ENCODE peak calls at places on chromosomes 6 and 20, in four cellular contexts. Q is HEK293T, T is HepG2, L is K562. M is an unnamed sample.

GRCh38 chr20:57374343-57374930 is 16.8 kb upstream of the RBM38 start:
- DNase-seq in Q (no peak), L (no peak), T (no peak), M (no peak)

GRCh38 chr6:152356659-152357058 is 280.5 kb downstream of the SYNE1 start:
- DNase-seq in Q (peak), L (no peak), T (peak), M (no peak)

GRCh38 chr20:61135266-61135665 is 116.8 kb upstream of the CDH4 start:
- DNase-seq in Q (no peak), T (no peak), L (no peak), M (no peak)

GRCh38 chr6:117482240-117483003 is at the start of gene DCBLD1:
- DNase-seq in L (peak), T (peak), Q (peak), M (peak)

GRCh38 chr6:87016772-87017171 is 78.1 kb downstream of the CGA start:
- DNase-seq in T (no peak), L (no peak), Q (no peak), M (no peak)

GRCh38 chr20:64164123-64164836 is at the start of gene MYT1:
- DNase-seq in L (no peak), Q (no peak), T (no peak), M (no peak)

GRCh38 chr20:60144428-60144827 is 186.2 kb downstream of the CDH26 start:
- DNase-seq in T (no peak), L (no peak), Q (no peak), M (no peak)

GRCh38 chr6:168138436-168138835 is 59.4 kb upstream of the FRMD1 start:
- DNase-seq in T (no peak), Q (no peak), L (no peak), M (no peak)

GRCh38 chr20:38842558-38842981 is 37.1 kb downstream of the PPP1R16B start:
- DNase-seq in Q (no peak), L (no peak), T (no peak), M (no peak)

GRCh38 chr6:82260890-82261732 is 13.6 kb upstream of the IBTK start:
- DNase-seq in Q (no peak), L (no peak), T (no peak), M (no peak)

GRCh38 chr6:159939591-159940016 is 29.3 kb upstream of the IGF2R start:
- DNase-seq in T (no peak), Q (no peak), L (no peak), M (no peak)

GRCh38 chr20:63733579-63734081 is 2.8 kb upstream of the LIME1 start:
- DNase-seq in Q (peak), L (no peak), T (no peak), M (no peak)

GRCh38 chr20:20367681-20368413 is at the start of gene INSM1:
- DNase-seq in T (no peak), Q (peak), L (no peak), M (peak)

GRCh38 chr6:87222676-87223075 is 67.3 kb downstream of the ZNF292 start:
- DNase-seq in Q (no peak), T (no peak), L (no peak), M (no peak)

GRCh38 chr6:33237731-33238130 is 29.4 kb downstream of the RING1 start:
- DNase-seq in T (no peak), L (no peak), Q (no peak), M (no peak)

GRCh38 chr6:3114377-3114776 is 4.1 kb upstream of the BPHL start:
- DNase-seq in T (no peak), L (no peak), Q (no peak), M (no peak)

GRCh38 chr20:17680128-17680835 is 1.8 kb downstream of the RRBP1 start:
- DNase-seq in L (peak), T (peak), Q (peak), M (no peak)

GRCh38 chr6:3808759-3809514 is 40.2 kb upstream of the FAM50B start:
- DNase-seq in T (peak), L (no peak), Q (no peak), M (no peak)

GRCh38 chr6:70221025-70221714 is 81.7 kb downstream of the COL9A1 start:
- DNase-seq in T (peak), Q (peak), L (peak), M (no peak)

GRCh38 chr6:139569561-139569960 is 195.1 kb upstream of the CITED2 start:
- DNase-seq in Q (no peak), T (no peak), L (no peak), M (no peak)

GRCh38 chr6:1372690-1373089 is 16.7 kb upstream of the FOXF2 start:
- DNase-seq in Q (no peak), L (no peak), T (no peak), M (no peak)

GRCh38 chr6:69796081-69796626 is 656 bp downstream of the LMBRD1 start:
- DNase-seq in Q (peak), L (no peak), T (peak), M (peak)

GRCh38 chr20:60261323-60261722 is 303.1 kb downstream of the CDH26 start:
- DNase-seq in L (no peak), T (no peak), Q (no peak), M (no peak)

GRCh38 chr6:130460934-130461333 is 95.1 kb downstream of the TMEM200A start:
- DNase-seq in L (no peak), T (no peak), Q (no peak), M (no peak)

GRCh38 chr6:84074988-84075781 is 41.6 kb downstream of the MRAP2 start:
- DNase-seq in L (peak), T (no peak), Q (peak), M (peak)

GRCh38 chr6:42791706-42792320 is 10.0 kb downstream of the BICRAL start:
- DNase-seq in Q (no peak), T (no peak), L (no peak), M (no peak)

GRCh38 chr6:38065734-38066133 is 246.2 kb downstream of the ZFAND3 start:
- DNase-seq in Q (no peak), T (no peak), L (no peak), M (no peak)

GRCh38 chr6:95978230-95978629 is 37.5 kb upstream of the FUT9 start:
- DNase-seq in Q (no peak), L (no peak), T (no peak), M (no peak)

GRCh38 chr6:33837971-33838665 is 34.3 kb upstream of the MLN start:
- DNase-seq in Q (no peak), L (no peak), T (no peak), M (peak)

GRCh38 chr20:25318471-25319240 is 70.8 kb downstream of the PYGB start:
- DNase-seq in T (no peak), Q (no peak), L (no peak), M (peak)

GRCh38 chr6:12474167-12475140 is 184.3 kb downstream of the EDN1 start:
- DNase-seq in T (peak), L (no peak), Q (no peak), M (no peak)

GRCh38 chr6:38080889-38081288 is 261.4 kb downstream of the ZFAND3 start:
- DNase-seq in Q (no peak), T (peak), L (no peak), M (no peak)

DNA sequence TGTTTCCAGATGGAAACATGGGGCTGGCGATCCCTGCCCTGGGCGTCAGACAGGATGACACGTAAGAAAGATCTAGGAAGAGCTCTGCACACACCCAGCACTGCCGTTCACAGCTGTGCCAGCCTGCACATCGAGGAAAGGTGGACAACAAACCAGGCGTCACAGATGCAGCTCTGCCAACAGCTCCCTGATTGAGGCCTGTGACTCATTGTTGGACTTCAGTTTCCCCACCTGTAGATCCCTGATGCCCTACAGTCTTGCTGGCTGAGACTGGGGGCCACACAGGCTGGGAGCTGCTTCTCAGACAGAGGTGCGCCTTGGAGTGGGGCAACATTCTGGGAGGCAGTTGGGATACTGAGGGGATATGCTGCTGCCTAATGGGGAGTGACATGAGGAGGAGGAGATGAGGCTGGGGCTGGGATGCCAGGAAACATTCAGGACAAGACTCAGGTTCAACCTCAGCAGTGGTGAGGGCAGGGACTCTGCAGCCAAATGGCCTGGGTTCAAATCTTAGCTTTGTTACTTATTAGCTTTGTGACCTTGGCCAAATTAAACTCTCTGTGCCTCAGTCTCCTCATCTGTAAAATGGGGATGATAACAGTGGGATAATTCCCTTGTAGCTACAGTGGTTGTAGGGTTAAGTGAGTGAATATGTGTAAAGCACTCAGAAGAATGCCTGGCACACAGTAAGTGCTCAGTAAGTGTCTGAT is 1.7 kb downstream of the PI16 start:
- DNase-seq in Q (no peak), L (no peak), T (no peak), M (peak)
- TF ChIP-seq ELF4 in Q (no peak), L (no peak), T (no peak), M (no peak)

DNA sequence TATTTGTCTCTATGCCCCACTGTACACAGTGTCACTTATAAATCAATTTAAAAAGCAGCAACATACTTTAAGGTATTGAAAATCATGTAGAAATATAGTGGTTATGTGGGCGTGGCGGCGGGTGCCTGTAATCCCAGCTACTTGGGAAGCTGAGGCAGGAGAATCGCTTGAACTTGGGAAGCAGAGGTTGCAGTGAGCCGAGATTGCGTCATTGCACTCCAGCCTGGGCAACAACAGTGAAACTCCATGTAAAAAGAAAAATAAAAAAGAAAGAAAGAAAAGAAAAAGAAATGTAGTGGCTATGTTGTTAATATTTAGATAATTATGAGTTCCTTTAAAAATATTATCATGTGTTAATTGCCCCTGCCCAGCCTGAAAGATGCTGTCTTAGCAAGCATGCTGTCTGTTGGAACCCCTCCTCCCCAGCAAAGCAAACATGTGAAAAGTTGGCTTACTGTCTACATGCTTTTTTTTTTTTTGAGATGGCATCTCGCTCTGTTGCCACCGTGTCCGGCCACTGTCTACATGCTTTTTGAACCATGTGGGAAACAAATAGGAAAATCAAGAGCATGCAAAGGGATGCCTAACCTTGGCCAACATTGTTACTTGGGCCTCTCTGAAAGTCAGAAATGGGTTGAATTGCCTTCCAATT is 151.4 kb upstream of the TSHZ2 start:
- DNase-seq in Q (no peak), T (no peak), L (no peak), M (no peak)
- TF ChIP-seq ELF4 in Q (no peak), T (no peak), L (no peak), M (no peak)

DNA sequence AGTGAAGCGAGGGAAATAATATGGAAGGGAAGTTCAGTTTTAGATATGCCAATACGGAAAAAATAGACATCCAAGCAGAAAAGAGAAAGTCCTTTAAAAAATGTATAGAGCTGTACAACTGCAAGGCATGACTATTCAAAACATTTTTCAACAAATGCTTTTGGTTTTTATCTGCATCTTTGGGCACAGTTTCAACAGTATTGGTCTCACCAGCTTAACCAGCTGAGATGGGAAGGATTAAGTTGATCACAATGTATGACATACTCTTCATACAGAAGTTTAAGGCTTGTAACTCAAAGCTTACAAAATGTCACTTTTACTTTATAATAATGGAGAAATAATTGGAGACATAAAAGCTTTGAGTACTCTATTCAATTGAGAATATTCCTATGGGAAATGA is 16.3 kb upstream of the UTRN start:
- DNase-seq in Q (no peak), T (no peak), L (no peak), M (no peak)
- TF ChIP-seq ELF4 in Q (no peak), T (no peak), L (no peak), M (no peak)

DNA sequence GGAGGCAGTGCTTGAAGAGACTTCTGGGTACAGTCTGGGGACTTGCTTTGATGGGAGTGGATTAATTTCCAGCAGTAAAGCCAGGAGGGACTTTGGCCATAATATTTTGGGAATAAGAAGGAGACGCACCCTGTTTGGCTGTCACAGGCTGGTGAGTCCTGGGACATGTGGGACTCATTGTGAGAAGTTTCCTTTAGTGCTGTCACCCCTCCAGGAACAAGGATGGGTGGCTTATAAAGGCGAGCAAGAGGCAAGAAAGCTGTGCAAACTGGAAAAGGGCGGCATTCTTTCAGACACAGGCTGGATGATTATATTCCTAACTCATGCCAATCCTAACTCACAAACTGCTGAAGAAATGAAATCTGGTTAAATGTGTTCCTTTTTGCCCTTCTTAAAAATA is 77.5 kb upstream of the KCNK16 start:
- DNase-seq in Q (no peak), T (no peak), L (no peak), M (no peak)
- TF ChIP-seq ELF4 in Q (no peak), T (no peak), L (no peak), M (no peak)

GRCh38 chr6:111709615-111710398 is 104.1 kb upstream of the TRAF3IP2 start:
- DNase-seq in Q (peak), L (peak), T (peak), M (no peak)
- TF ChIP-seq ELF4 in Q (no peak), L (no peak), T (no peak), M (no peak)

DNA sequence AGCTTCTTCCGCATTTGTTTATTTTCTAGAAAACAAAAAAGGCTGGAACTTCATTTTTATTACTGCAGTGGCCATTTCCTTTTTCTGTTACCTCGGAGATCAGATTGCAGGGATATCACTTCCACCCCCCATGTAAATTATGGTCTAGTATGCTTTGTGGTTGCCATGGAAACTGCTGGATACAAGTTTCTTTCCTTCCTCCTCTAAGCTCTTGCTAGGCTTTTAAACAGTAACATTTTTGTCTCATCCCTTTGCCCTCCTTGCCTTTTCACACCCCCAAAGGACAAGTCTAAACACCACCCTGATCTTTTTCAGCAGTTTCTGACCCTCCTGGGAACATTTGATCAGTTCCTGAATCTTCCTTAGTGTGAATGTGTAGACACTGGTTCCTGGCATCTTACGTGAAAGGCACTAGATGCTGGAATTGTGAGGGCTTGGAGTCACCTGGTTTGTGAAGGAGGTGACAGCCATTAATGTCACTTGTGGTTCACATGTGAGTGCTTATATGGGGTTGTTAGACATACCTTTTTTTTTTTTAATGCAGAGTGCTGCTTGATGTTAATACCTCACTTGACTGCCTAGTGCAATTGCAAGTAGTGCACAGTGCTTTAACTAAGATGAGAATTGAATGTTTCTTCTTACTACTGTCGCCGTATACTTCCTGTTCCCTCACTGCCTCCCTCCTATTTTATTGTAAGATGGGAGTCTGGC is 181.6 kb downstream of the JARID2 start:
- DNase-seq in Q (no peak), T (no peak), L (no peak), M (no peak)
- TF ChIP-seq ELF4 in Q (no peak), T (no peak), L (no peak), M (no peak)